ENCODE peak calls at places on chromosome 1, in ten cellular contexts. K, X, V, I, B, A, P, H, M and O are unnamed samples.

GRCh38 chr1:78668427-78668826 is 18.8 kb downstream of the IFI44 start:
- DNase-seq in A (no peak), K (no peak), X (no peak), H (no peak), M (no peak), V (no peak), B (no peak), I (no peak), P (no peak), O (no peak)

GRCh38 chr1:214666674-214667073 is 63.7 kb downstream of the CENPF start:
- DNase-seq in K (no peak), H (no peak), B (no peak), M (no peak), A (no peak), I (no peak), X (no peak), P (no peak), V (no peak), O (no peak)

GRCh38 chr1:211517006-211517405 is 25.0 kb upstream of the RD3 start:
- DNase-seq in I (no peak), M (peak; percentile 72), B (no peak), A (no peak), K (no peak), H (no peak), V (no peak), P (no peak), X (no peak), O (no peak)

GRCh38 chr1:15326691-15327530 is 79.9 kb downstream of the FHAD1 start:
- DNase-seq in A (no peak), B (no peak), H (peak; percentile 85), K (no peak), X (no peak), V (no peak), P (no peak), I (peak; percentile 58), M (peak; percentile 40), O (no peak)

GRCh38 chr1:241074507-241074906 is 282.5 kb downstream of the RGS7 start:
- DNase-seq in K (no peak), X (no peak), M (no peak), H (peak; percentile 30), A (no peak), I (no peak), V (no peak), P (no peak), B (no peak), O (no peak)

GRCh38 chr1:48471103-48471502 is 901 bp downstream of the SPATA6 start:
- DNase-seq in V (no peak), X (no peak), P (no peak), M (no peak), I (no peak), K (no peak), B (no peak), A (no peak), H (no peak), O (no peak)

GRCh38 chr1:233254039-233254362 is 41.5 kb downstream of the PCNX2 start:
- DNase-seq in B (no peak), V (no peak), H (no peak), X (no peak), M (no peak), I (no peak), P (no peak), K (no peak), A (no peak), O (no peak)

GRCh38 chr1:93346472-93346991 is 825 bp downstream of the DR1 start:
- DNase-seq in P (no peak), I (no peak), A (no peak), X (no peak), V (peak; percentile 34), B (peak; percentile 9), M (peak; percentile 55), H (peak; percentile 21), K (peak; percentile 44), O (no peak)

GRCh38 chr1:39490596-39491145 is 765 bp upstream of the BMP8A start:
- DNase-seq in B (no peak), V (no peak), X (no peak), I (no peak), H (no peak), K (no peak), P (no peak), A (peak; percentile 30), M (no peak), O (peak; percentile 66)

GRCh38 chr1:39328110-39328509 is 123.6 kb downstream of the MACF1 start:
- DNase-seq in B (no peak), P (no peak), I (no peak), K (no peak), H (no peak), X (no peak), M (no peak), V (no peak), A (no peak), O (no peak)

GRCh38 chr1:36572142-36572715 is 89.5 kb upstream of the CSF3R start:
- DNase-seq in I (peak; percentile 46), H (no peak), M (no peak), K (no peak), P (no peak), B (no peak), X (no peak), V (no peak), A (no peak), O (no peak)

GRCh38 chr1:234175363-234175762 is 197.9 kb upstream of the COA6 start:
- DNase-seq in P (no peak), V (no peak), B (no peak), A (peak; percentile 49), M (no peak), X (no peak), H (no peak), I (no peak), K (no peak), O (no peak)

DNA sequence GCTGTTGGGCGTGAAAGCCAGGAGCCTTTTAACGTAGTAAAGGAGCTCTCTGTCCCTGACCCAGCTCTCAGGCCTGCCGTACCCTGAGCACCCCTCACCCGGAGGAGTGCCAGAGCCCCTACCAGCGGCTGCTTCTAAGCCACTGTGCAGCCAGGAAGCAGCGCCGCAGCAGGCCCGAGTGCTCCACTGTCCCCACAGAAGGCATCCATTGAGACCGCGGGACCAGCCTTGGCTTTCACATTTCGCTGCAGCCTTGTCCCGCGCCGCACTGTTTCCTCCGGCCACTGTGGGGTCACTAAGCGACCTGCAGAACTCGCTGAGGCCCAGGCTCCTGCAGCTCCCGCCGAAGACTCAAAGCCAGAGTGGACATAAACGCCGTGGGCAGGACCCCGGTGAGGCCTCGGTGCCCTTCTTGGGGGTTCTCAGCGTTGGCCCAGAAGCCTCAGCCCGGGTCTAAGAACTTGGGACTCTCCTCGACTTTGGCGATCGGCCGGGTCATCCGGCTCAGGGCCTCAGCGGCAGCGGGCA is 3.0 kb downstream of the ALX3 start:
- DNase-seq in X (no peak), I (peak; percentile 72), K (no peak), A (no peak), B (no peak), V (no peak), M (no peak), P (no peak), H (no peak), O (no peak)
- H3K27me3 ChIP-seq in X (peaks cover 56% of the 10 kb centered on the region), I (peaks cover 66% of the 10 kb centered on the region), K (peaks cover 37% of the 10 kb centered on the region), A (peaks cover 47% of the 10 kb centered on the region), B (peaks cover 36% of the 10 kb centered on the region), V (peaks cover 34% of the 10 kb centered on the region), M (peaks cover 48% of the 10 kb centered on the region), P (peaks cover 64% of the 10 kb centered on the region), H (peaks cover 59% of the 10 kb centered on the region), O (peaks cover 14% of the 10 kb centered on the region)

DNA sequence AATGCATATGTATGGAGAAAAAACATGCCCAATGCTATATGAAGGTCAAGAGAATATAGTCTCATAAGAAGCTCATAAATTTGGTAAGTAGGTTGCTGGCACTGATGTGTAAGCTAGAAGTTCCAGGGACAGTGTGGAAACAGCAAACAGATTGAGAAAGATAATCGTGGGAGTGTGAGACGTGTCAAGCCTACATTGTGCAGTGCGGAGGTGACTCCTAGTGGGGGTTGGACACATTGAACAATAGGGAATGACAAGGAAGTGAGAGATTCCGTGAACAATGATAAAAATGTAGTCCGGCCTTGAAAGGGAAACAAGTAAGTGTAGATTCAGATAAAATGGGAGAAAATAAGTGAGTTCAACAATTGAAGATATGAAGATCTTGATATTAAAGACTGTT is 788.4 kb upstream of the PRMT6 start:
- DNase-seq in P (no peak), X (peak; percentile 56), H (peak; percentile 12), V (no peak), K (no peak), I (no peak), M (no peak), B (no peak), A (no peak), O (no peak)
- H3K4me3 ChIP-seq in P (no peak overlapping the region), X (no peak overlapping the region), H (no peak overlapping the region), V (no peak overlapping the region), K (no peak overlapping the region), I (no peak overlapping the region), M (no peak overlapping the region), B (no peak overlapping the region), A (no peak overlapping the region), O (no peak overlapping the region)

DNA sequence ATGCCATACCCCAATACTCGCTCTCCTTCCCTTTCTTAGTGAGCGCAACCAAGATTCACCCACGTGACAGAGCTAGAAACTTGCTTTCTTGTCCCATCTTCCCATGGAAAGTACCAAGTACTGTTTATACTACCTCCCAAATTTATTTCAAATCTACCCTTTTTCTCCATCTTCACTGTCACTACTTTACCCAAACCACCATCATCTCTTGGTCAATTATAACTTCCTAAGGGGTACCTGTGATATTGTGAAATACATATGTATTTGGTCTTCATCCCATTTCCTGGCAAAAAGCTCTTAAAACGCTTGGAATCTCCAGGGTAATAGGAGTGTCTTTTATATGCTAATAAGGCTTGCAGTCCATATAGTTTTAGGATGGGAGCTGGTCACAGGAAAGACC is 8.2 kb downstream of the DRAM2 start:
- DNase-seq in K (no peak), V (no peak), I (no peak), X (no peak), B (no peak), H (no peak), P (no peak), A (no peak), M (no peak), O (no peak)
- H3K27ac ChIP-seq in K (no peak overlapping the region), V (no peak overlapping the region), I (peak overlapping the region; percentile 64), X (no peak overlapping the region), B (no peak overlapping the region), H (no peak overlapping the region), P (no peak overlapping the region), A (no peak overlapping the region), M (no peak overlapping the region), O (no peak overlapping the region)

GRCh38 chr1:11488966-11489625 is 10.1 kb downstream of the DISP3 start:
- DNase-seq in P (no peak), B (no peak), H (no peak), M (no peak), X (no peak), V (no peak), A (no peak), K (no peak), I (peak; percentile 31), O (no peak)

GRCh38 chr1:11495579-11495978 is 16.6 kb downstream of the DISP3 start:
- DNase-seq in A (no peak), B (no peak), V (no peak), H (no peak), I (no peak), P (no peak), K (no peak), M (no peak), X (no peak), O (no peak)

GRCh38 chr1:11492235-11492634 is 13.3 kb downstream of the DISP3 start:
- DNase-seq in P (no peak), V (no peak), I (peak; percentile 42), M (no peak), A (no peak), K (no peak), B (no peak), X (no peak), H (no peak), O (no peak)

GRCh38 chr1:11496551-11497080 is 17.7 kb downstream of the DISP3 start:
- DNase-seq in M (no peak), H (no peak), A (no peak), X (no peak), P (no peak), K (no peak), V (no peak), B (no peak), I (no peak), O (no peak)

GRCh38 chr1:11493972-11494655 is 15.2 kb downstream of the DISP3 start:
- DNase-seq in B (no peak), I (no peak), K (no peak), M (no peak), H (no peak), X (no peak), P (no peak), A (no peak), V (no peak), O (no peak)
- H3K27me3 ChIP-seq in B (no peaks in the 10 kb centered on the region), I (peaks cover 16% of the 10 kb centered on the region), K (no peaks in the 10 kb centered on the region), M (no peaks in the 10 kb centered on the region), H (no peaks in the 10 kb centered on the region), X (no peaks in the 10 kb centered on the region), P (no peaks in the 10 kb centered on the region), A (no peaks in the 10 kb centered on the region), V (no peaks in the 10 kb centered on the region), O (no peaks in the 10 kb centered on the region)